ENCODE peak calls at places on chromosomes 3 and 15, in ten cellular contexts. P is GM23338; F is caudate nucleus; R is NCI-H460; D is activated CD4-positive, alpha-beta T cell treated with anti-CD3 and anti-CD28 coated beads, Interleukin-2, amount 10 ng/mL, durations not matched to agents 7 days and 5 days; A is activated naive CD4-positive, alpha-beta T cell; V is B cell; H is tibial artery; L is aorta; K is left ventricle myocardium superior. X is an unnamed sample.

GRCh38 chr3:189363856-189364255 is 192.1 kb downstream of the TPRG1 start:
- DNase-seq in F (no peak), H (peak), D (no peak), P (no peak), A (no peak), R (no peak), V (no peak), L (peak), K (no peak), X (no peak)

GRCh38 chr15:97745481-97746071 is 214.9 kb upstream of the ARRDC4 start:
- DNase-seq in K (no peak), H (no peak), P (peak), V (no peak), L (no peak), A (no peak), R (peak), D (peak), F (no peak), X (peak)

GRCh38 chr3:156812521-156813335 is 13.4 kb upstream of the LEKR1 start:
- DNase-seq in F (no peak), R (no peak), V (no peak), P (no peak), A (no peak), H (no peak), L (no peak), D (peak), K (no peak), X (no peak)

GRCh38 chr3:53721187-53721946 is 124.9 kb downstream of the CHDH start:
- DNase-seq in K (no peak), D (no peak), F (no peak), H (no peak), P (peak), A (no peak), R (no peak), L (no peak), V (no peak), X (no peak)

GRCh38 chr15:56042982-56043980 is 49.9 kb upstream of the NEDD4 start:
- DNase-seq in V (no peak), L (no peak), K (no peak), D (peak), P (peak), A (no peak), H (no peak), R (no peak), F (no peak), X (no peak)

GRCh38 chr15:74228723-74229081 is 7.4 kb upstream of the CCDC33 start:
- DNase-seq in H (no peak), F (no peak), R (no peak), V (no peak), P (peak), L (no peak), K (no peak), D (no peak), A (no peak), X (peak)

GRCh38 chr3:25846282-25846681 is 56.4 kb downstream of the OXSM start:
- DNase-seq in D (no peak), A (no peak), R (no peak), P (no peak), K (no peak), L (no peak), H (no peak), F (no peak), V (no peak), X (no peak)

GRCh38 chr3:35071768-35072167 is 567.6 kb upstream of the ARPP21 start:
- DNase-seq in R (no peak), F (no peak), L (no peak), A (no peak), H (no peak), D (no peak), K (no peak), P (no peak), V (no peak), X (no peak)

GRCh38 chr3:146796078-146796477 is 190.9 kb upstream of the PLSCR5 start:
- DNase-seq in L (no peak), P (no peak), H (no peak), F (no peak), A (no peak), D (no peak), R (no peak), K (no peak), V (no peak), X (no peak)

GRCh38 chr15:72339777-72340177 is 19.8 kb upstream of the CELF6 start:
- DNase-seq in H (no peak), D (no peak), R (peak), A (no peak), K (no peak), L (no peak), P (no peak), V (no peak), F (no peak), X (no peak)

GRCh38 chr3:115975353-115975752 is 352.0 kb downstream of the GAP43 start:
- DNase-seq in A (no peak), L (no peak), K (no peak), F (no peak), R (no peak), V (no peak), P (no peak), H (no peak), D (no peak), X (no peak)

GRCh38 chr3:14360123-14360881 is 42.1 kb upstream of the SLC6A6 start:
- DNase-seq in R (no peak), L (no peak), F (no peak), H (no peak), D (no peak), A (no peak), P (no peak), V (no peak), K (peak), X (no peak)

GRCh38 chr3:16667633-16668032 is 62.4 kb upstream of the DAZL start:
- DNase-seq in R (no peak), D (no peak), K (no peak), P (no peak), V (no peak), H (no peak), A (no peak), L (no peak), F (no peak), X (no peak)

X was measured in SK-N-MC.